ENCODE peak calls at places on chromosomes 16 and 17, in six cellular contexts. I, B, X, D, R and A are unnamed samples.

GRCh38 chr17:31225831-31226230 is 71.2 kb downstream of the OMG start:
- DNase-seq in D (no peak), X (no peak), I (no peak), B (no peak), R (no peak), A (no peak)

GRCh38 chr17:57086069-57086930 is 1.3 kb downstream of the AKAP1 start:
- DNase-seq in D (peak), I (peak), X (peak), R (no peak), B (no peak), A (no peak)

GRCh38 chr16:57513371-57514102 is 22.8 kb downstream of the CCDC102A start:
- DNase-seq in B (no peak), I (peak), D (no peak), R (no peak), X (no peak), A (no peak)

GRCh38 chr17:34645636-34646035 is 66.3 kb downstream of the TMEM132E start:
- DNase-seq in B (no peak), X (no peak), I (peak), D (no peak), R (no peak), A (no peak)

GRCh38 chr16:4517812-4518211 is 20.8 kb downstream of the CDIP1 start:
- DNase-seq in D (peak), R (no peak), I (peak), B (peak), X (no peak), A (no peak)

GRCh38 chr17:10077561-10078299 is 120.7 kb downstream of the GAS7 start:
- DNase-seq in I (no peak), B (no peak), D (no peak), X (no peak), R (no peak), A (no peak)

GRCh38 chr17:72421128-72422092 is 300.6 kb downstream of the SOX9 start:
- DNase-seq in D (peak), B (peak), R (peak), I (peak), X (no peak), A (peak)

GRCh38 chr16:84278968-84279367 is 15.7 kb upstream of the WFDC1 start:
- DNase-seq in B (no peak), I (no peak), X (no peak), D (no peak), R (no peak), A (no peak)

GRCh38 chr16:77171750-77172635 is 19.0 kb upstream of the MON1B start:
- DNase-seq in D (peak), X (no peak), B (peak), R (no peak), I (peak), A (peak)

GRCh38 chr17:65794572-65794971 is 233.1 kb upstream of the AXIN2 start:
- DNase-seq in D (peak), X (no peak), R (no peak), B (peak), I (peak), A (peak)

GRCh38 chr16:29683543-29684090 is 4.6 kb downstream of the QPRT start:
- DNase-seq in I (no peak), X (no peak), B (no peak), D (no peak), R (no peak), A (no peak)

GRCh38 chr17:60695960-60696359 is 18.3 kb downstream of the BCAS3 start:
- DNase-seq in I (no peak), D (no peak), X (no peak), R (no peak), B (no peak), A (peak)

GRCh38 chr17:70989301-70989700 is 820.0 kb downstream of the KCNJ2 start:
- DNase-seq in B (no peak), I (no peak), X (no peak), R (no peak), D (peak), A (no peak)

GRCh38 chr17:50944902-50945720 is 79.0 kb upstream of the TOB1 start:
- DNase-seq in D (no peak), I (no peak), X (no peak), B (no peak), R (peak), A (no peak)

GRCh38 chr17:61444831-61445230 is 7.4 kb upstream of the TBX4 start:
- DNase-seq in X (no peak), R (no peak), B (peak), D (no peak), I (no peak), A (no peak)

GRCh38 chr17:76025294-76025693 is 1.8 kb downstream of the EVPL start:
- DNase-seq in R (no peak), B (no peak), D (no peak), X (no peak), I (no peak), A (no peak)

GRCh38 chr16:51701025-51701424 is 550.0 kb upstream of the SALL1 start:
- DNase-seq in R (no peak), I (no peak), B (no peak), D (no peak), X (no peak), A (no peak)

GRCh38 chr17:82574041-82574440 is 54.5 kb downstream of the FOXK2 start:
- DNase-seq in B (no peak), R (no peak), D (no peak), X (no peak), I (no peak), A (no peak)

GRCh38 chr16:27367463-27368357 is 34.3 kb upstream of the IL21R start:
- DNase-seq in B (peak), I (peak), X (peak), D (peak), R (no peak), A (peak)

GRCh38 chr17:14745541-14745940 is 444.7 kb downstream of the HS3ST3B1 start:
- DNase-seq in X (no peak), B (no peak), I (no peak), R (no peak), D (peak), A (peak)

GRCh38 chr17:48519427-48519826 is 11.4 kb downstream of the HOXB1 start:
- DNase-seq in R (no peak), D (no peak), I (no peak), X (no peak), B (no peak), A (no peak)

GRCh38 chr17:48522031-48522593 is 8.7 kb downstream of the HOXB1 start:
- DNase-seq in R (no peak), I (no peak), D (no peak), B (peak), X (no peak), A (no peak)

GRCh38 chr17:48526986-48527741 is 3.6 kb downstream of the HOXB1 start:
- DNase-seq in R (peak), X (peak), I (no peak), B (no peak), D (no peak), A (no peak)

GRCh38 chr17:48520631-48521045 is 10.2 kb downstream of the HOXB1 start:
- DNase-seq in R (no peak), X (no peak), B (peak), I (no peak), D (no peak), A (peak)

GRCh38 chr17:48522990-48523389 is 7.8 kb downstream of the HOXB1 start:
- DNase-seq in D (no peak), I (no peak), X (no peak), R (no peak), B (no peak), A (no peak)
- TF ChIP-seq CTCF in D (peak), I (peak), X (no peak), R (no peak), B (peak), A (peak)

GRCh38 chr17:44909681-44910144 is 5.6 kb downstream of the GFAP start:
- DNase-seq in B (peak), R (peak), I (no peak), D (peak), X (no peak), A (peak)
- H3K4me3 ChIP-seq in B (no peak), R (no peak), I (no peak), D (no peak), X (no peak), A (no peak)

GRCh38 chr17:78641243-78641642 is 64.0 kb upstream of the DNAH17 start:
- DNase-seq in D (no peak), R (no peak), B (no peak), X (no peak), I (no peak), A (no peak)
- TF ChIP-seq CTCF in D (no peak), R (no peak), B (no peak), X (no peak), I (no peak), A (no peak)

DNA sequence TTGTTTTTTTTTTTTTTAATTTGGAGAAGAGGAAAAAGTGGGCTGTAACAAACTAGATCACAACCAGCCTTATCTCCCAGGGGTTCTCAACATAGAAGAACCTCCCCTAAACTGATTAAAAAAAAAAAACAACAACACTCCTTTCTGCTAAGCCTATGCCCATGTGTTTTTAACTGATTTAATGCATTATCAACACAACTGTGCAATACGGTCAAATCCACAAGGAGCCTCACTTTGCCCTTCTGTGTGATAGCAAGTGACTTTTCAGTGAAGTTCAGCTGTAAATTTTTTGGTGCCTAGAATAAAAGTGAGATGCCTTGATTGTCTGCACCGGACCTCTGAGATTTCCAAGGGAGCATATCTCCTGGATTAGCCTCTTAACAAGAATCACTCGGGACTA is 611 bp downstream of the MYH11 start:
- DNase-seq in I (no peak), X (no peak), R (no peak), B (no peak), D (no peak), A (no peak)
- H3K4me3 ChIP-seq in I (no peak), X (peak), R (no peak), B (no peak), D (no peak), A (no peak)

DNA sequence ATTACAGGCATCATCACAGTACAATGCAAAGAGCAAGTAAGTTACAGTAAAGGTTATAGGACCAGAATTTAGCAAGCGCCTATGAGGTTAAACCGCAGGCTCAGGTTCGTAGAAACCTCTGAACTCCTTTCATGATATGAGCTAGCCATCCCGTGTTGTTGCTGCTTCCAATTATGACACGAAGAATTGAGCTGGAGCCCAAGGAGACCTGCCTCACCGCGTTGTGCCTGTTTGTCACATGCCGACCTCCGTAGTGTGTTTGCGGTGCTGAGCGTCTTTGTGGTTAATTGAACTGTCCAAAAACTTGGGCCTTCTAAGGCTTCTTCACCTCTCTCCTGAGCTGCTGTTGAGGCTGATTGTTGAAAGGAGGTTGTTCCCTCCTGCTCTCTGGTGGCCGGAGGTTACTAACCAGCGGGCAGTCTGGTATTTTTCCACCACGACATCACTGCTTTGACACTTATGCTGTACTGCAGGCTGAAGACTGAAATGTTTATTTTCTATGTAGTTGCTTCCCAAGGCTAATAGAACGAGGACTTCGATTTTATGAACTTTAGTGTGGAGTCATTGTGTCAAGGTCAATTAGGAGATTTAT is 67.5 kb downstream of the SEC14L1 start:
- DNase-seq in X (no peak), B (peak), R (no peak), I (no peak), D (peak), A (peak)
- TF ChIP-seq CTCF in X (peak), B (peak), R (no peak), I (no peak), D (peak), A (peak)

DNA sequence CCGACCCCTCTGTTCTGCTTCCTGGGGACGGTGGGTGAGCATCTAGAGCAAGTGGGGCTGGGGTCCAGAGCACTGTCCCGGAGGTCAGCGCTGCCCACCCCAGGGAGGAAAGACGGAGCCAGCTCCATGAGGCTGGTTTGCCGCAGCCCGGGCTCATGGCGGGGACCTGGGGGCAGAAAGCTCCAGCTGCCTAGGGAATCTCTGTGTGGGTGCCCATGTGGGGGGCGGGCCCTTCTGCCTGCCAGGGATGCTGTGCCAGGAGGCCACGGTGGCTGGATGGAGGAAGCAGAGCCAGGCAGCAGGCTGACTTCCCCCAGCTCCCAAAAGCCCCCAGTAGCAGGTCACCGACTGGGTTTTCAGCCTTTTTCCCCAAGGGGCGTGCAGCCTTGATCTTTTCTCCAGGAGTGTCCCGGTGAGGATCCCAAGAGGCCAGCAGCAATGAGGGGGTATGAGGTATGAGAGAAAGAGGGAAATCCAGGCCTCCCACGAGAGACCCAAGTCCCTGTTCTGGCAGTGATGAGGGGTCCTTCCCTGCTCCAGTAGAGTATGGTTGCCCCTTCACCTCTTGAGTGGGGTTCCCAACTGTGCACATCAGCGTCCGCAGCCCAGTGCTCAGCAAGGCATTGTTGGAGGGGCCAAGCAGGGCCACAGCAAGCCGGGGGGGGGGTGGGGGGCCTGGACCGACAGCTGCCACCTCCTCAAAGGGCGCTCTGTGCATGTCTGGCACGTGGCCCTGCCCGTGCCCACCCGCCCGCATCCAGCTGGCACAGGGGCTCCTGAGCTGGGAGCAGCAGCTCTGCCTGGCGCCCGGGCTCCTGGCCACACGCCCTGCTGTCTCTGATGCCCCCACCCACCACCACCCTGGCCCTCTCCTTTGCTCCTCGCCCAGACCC is 15.6 kb upstream of the BCAR1 start:
- DNase-seq in B (no peak), D (no peak), X (peak), I (no peak), R (peak), A (no peak)
- H3K4me3 ChIP-seq in B (no peak), D (no peak), X (peak), I (peak), R (no peak), A (peak)